ENCODE peak calls at places on chromosomes 16 and 17, in seven cellular contexts. B is AG04450, N is esophagus squamous epithelium, S is coronary artery, R is ovary, W is cardiac muscle cell, X is A549. Z is an unnamed sample.

GRCh38 chr16:78278047-78278446 is 178.6 kb downstream of the WWOX start:
- DNase-seq in B (no peak), N (no peak), S (no peak), R (no peak), W (no peak), X (no peak), Z (no peak)

GRCh38 chr17:19791918-19792317 is 43.8 kb upstream of the ALDH3A1 start:
- DNase-seq in B (no peak), N (no peak), S (no peak), R (no peak), W (no peak), X (no peak), Z (no peak)

GRCh38 chr16:3074860-3075545 is 9.6 kb downstream of the IL32 start:
- DNase-seq in B (no peak), N (no peak), S (no peak), R (no peak), W (no peak), X (no peak), Z (peak)

GRCh38 chr17:77233635-77234334 is 93.0 kb downstream of the SEC14L1 start:
- DNase-seq in B (peak), N (no peak), S (no peak), R (no peak), W (no peak), X (peak), Z (peak)

GRCh38 chr17:73400915-73401545 is 89.2 kb upstream of the CDC42EP4 start:
- DNase-seq in B (no peak), N (no peak), S (no peak), R (no peak), W (no peak), X (no peak), Z (no peak)

GRCh38 chr17:81869221-81870154 is 1.6 kb downstream of the ARHGDIA start:
- DNase-seq in B (no peak), N (no peak), S (no peak), R (peak), W (peak), X (peak), Z (no peak)

GRCh38 chr16:81752225-81752875 is 26.7 kb upstream of the PLCG2 start:
- DNase-seq in B (no peak), N (peak), S (no peak), R (no peak), W (no peak), X (no peak), Z (peak)

GRCh38 chr17:12620200-12620720 is 45.4 kb upstream of the MYOCD start:
- DNase-seq in B (no peak), N (no peak), S (no peak), R (no peak), W (no peak), X (no peak), Z (no peak)

GRCh38 chr16:2151188-2152091 is 3.0 kb downstream of the RAB26 start:
- DNase-seq in B (no peak), N (no peak), S (no peak), R (no peak), W (no peak), X (no peak), Z (no peak)

GRCh38 chr17:27904534-27904933 is 11.4 kb upstream of the LYRM9 start:
- DNase-seq in B (no peak), N (no peak), S (no peak), R (no peak), W (no peak), X (no peak), Z (no peak)

GRCh38 chr17:8904686-8905085 is 37.2 kb upstream of the PIK3R6 start:
- DNase-seq in B (no peak), N (no peak), S (no peak), R (no peak), W (no peak), X (no peak), Z (no peak)

GRCh38 chr17:72745241-72745640 is 347.2 kb downstream of the SLC39A11 start:
- DNase-seq in B (no peak), N (no peak), S (no peak), R (no peak), W (no peak), X (no peak), Z (no peak)

GRCh38 chr17:27323538-27324212 is 29.8 kb downstream of the WSB1 start:
- DNase-seq in B (no peak), N (no peak), S (peak), R (peak), W (no peak), X (no peak), Z (no peak)

GRCh38 chr16:69523571-69523970 is 42.2 kb upstream of the NFAT5 start:
- DNase-seq in B (no peak), N (no peak), S (no peak), R (no peak), W (no peak), X (no peak), Z (no peak)

GRCh38 chr16:75506567-75506966 is 11.3 kb upstream of the CHST6 start:
- DNase-seq in B (no peak), N (no peak), S (peak), R (no peak), W (no peak), X (peak), Z (no peak)

GRCh38 chr16:316741-317464 is 33.9 kb downstream of the PDIA2 start:
- DNase-seq in B (no peak), N (no peak), S (no peak), R (no peak), W (no peak), X (no peak), Z (no peak)

GRCh38 chr16:2675714-2676113 is 6.6 kb upstream of the KCTD5 start:
- DNase-seq in B (no peak), N (no peak), S (peak), R (no peak), W (no peak), X (no peak), Z (no peak)

GRCh38 chr16:85354623-85355514 is 242.6 kb upstream of the CIBAR2 start:
- DNase-seq in B (peak), N (no peak), S (no peak), R (no peak), W (peak), X (no peak), Z (no peak)

GRCh38 chr17:8001976-8002645 is at the start of gene GUCY2D:
- DNase-seq in B (no peak), N (no peak), S (peak), R (no peak), W (no peak), X (no peak), Z (no peak)

GRCh38 chr16:1299012-1299867 is 10.2 kb upstream of the UBE2I start:
- DNase-seq in B (no peak), N (no peak), S (no peak), R (no peak), W (no peak), X (no peak), Z (no peak)

GRCh38 chr17:76376318-76377133 is 7.9 kb upstream of the SPHK1 start:
- DNase-seq in B (no peak), N (no peak), S (no peak), R (no peak), W (no peak), X (no peak), Z (no peak)

GRCh38 chr17:71068351-71068750 is 899.0 kb downstream of the KCNJ2 start:
- DNase-seq in B (no peak), N (no peak), S (no peak), R (no peak), W (no peak), X (no peak), Z (no peak)

GRCh38 chr17:29111816-29112499 is 68.2 kb downstream of the MYO18A start:
- DNase-seq in B (no peak), N (no peak), S (no peak), R (peak), W (peak), X (peak), Z (no peak)

GRCh38 chr17:49404371-49404770 is 10.3 kb downstream of the PHB1 start:
- DNase-seq in B (no peak), N (no peak), S (no peak), R (no peak), W (no peak), X (no peak), Z (no peak)

GRCh38 chr17:10754109-10754508 is 24.3 kb upstream of the TMEM220 start:
- DNase-seq in B (no peak), N (no peak), S (no peak), R (peak), W (peak), X (peak), Z (no peak)

GRCh38 chr17:57344261-57344660 is 87.9 kb downstream of the MSI2 start:
- DNase-seq in B (no peak), N (no peak), S (no peak), R (no peak), W (no peak), X (no peak), Z (no peak)

GRCh38 chr17:66369830-66370229 is 67.4 kb downstream of the PRKCA start:
- DNase-seq in B (no peak), N (no peak), S (no peak), R (no peak), W (no peak), X (no peak), Z (no peak)

GRCh38 chr17:66367112-66367511 is 64.7 kb downstream of the PRKCA start:
- DNase-seq in B (no peak), N (no peak), S (no peak), R (no peak), W (no peak), X (no peak), Z (no peak)

GRCh38 chr17:66364508-66365203 is 62.2 kb downstream of the PRKCA start:
- DNase-seq in B (no peak), N (no peak), S (no peak), R (no peak), W (no peak), X (no peak), Z (no peak)

GRCh38 chr17:66365903-66366302 is 63.5 kb downstream of the PRKCA start:
- DNase-seq in B (no peak), N (no peak), S (no peak), R (no peak), W (no peak), X (no peak), Z (no peak)

GRCh38 chr17:66365204-66365524 is 62.8 kb downstream of the PRKCA start:
- DNase-seq in B (no peak), N (no peak), S (no peak), R (no peak), W (no peak), X (no peak), Z (no peak)
- TF ChIP-seq CTCF in B (no peak), N (no peak), S (no peak), R (no peak), W (no peak), X (no peak), Z (no peak)

DNA sequence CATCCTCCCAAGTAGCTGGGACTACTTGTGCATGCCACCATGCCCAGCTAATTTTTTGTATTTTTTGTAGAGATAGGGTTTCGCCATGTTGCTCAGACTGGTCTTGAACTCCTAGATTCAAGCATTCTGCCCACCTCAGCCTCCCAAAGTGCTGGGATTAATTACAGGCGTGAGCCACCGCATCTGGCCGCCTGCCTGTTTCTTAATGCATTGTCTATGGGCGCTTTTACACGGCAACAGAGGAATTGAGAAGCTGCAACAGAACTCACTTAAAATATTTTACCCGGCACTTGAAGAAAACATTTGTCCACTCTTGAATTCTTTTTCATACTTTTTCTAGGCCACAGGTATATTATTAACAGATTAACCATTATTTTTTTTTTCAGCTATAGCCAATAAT is 9.0 kb upstream of the CEP20 start:
- DNase-seq in B (no peak), N (no peak), S (no peak), R (no peak), W (no peak), X (no peak), Z (no peak)
- H3K4me3 ChIP-seq in B (no peak), N (no peak), S (no peak), R (no peak), W (no peak), X (no peak), Z (no peak)

DNA sequence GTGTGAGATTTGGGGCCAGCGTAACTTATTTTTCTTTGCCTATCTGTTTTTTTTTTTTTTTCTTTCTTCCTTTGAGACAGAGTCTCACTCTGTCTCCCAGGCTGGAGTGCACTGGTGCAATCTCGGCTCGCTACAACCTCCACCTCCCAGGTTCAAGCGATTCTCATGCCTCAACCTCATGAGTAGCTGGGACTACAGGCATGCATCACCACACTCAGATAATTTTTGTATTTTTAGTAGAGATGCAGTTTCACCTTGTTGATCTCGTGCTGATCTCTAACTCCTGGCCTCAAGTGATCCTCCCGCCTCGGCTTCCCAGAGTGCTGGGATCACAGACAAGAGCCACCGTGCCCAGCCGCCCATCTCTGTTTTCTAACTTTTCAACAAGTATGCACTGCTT is 63.4 kb downstream of the VPS35L start:
- DNase-seq in B (no peak), N (no peak), S (no peak), R (no peak), W (no peak), X (no peak), Z (no peak)
- TF ChIP-seq CTCF in B (no peak), N (no peak), S (no peak), R (no peak), W (no peak), X (no peak), Z (no peak)

DNA sequence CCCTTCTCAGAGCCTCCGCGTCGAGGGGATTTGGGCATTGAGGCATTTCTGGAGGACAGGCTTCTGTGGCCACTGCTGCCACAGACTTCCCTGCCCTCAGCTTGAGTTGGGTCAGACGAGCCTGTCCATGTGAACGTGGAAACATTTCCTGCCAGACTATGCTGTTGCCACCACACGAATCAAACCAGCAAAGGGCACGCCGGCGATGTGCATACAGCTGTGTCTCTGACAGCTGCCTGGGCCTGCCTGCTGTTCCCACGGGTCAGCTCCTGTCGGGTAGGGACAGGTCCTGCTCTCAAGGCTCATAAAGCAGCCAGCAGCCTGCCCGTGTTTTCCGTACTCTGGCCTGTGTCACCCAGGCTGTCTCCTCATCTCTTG is 100.3 kb downstream of the RAB11FIP4 start:
- DNase-seq in B (no peak), N (no peak), S (no peak), R (no peak), W (no peak), X (no peak), Z (no peak)
- H3K4me3 ChIP-seq in B (no peak), N (no peak), S (no peak), R (no peak), W (no peak), X (no peak), Z (no peak)

GRCh38 chr16:25823891-25824290 is 132.1 kb downstream of the HS3ST4 start:
- DNase-seq in B (no peak), N (no peak), S (no peak), R (no peak), W (no peak), X (no peak), Z (no peak)
- TF ChIP-seq CTCF in B (no peak), N (no peak), S (no peak), R (no peak), W (no peak), X (no peak), Z (no peak)

GRCh38 chr16:56282455-56282854 is 91.2 kb downstream of the GNAO1 start:
- DNase-seq in B (no peak), N (no peak), S (no peak), R (no peak), W (no peak), X (no peak), Z (no peak)
- H3K4me3 ChIP-seq in B (no peak), N (no peak), S (no peak), R (no peak), W (no peak), X (no peak), Z (no peak)